ENCODE peak calls at places on chromosomes 12 and 14, in four cellular contexts. D is amygdala; Y is amniotic stem cell; S is stimulated activated CD8-positive, alpha-beta memory T cell treated with anti-CD3 and anti-CD28 coated beads, Interleukin-7, amount 100 ng/mL, for 48 hours. V is an unnamed sample.

GRCh38 chr12:524167-524951 is 64.6 kb downstream of the B4GALNT3 start:
- DNase-seq in D (no peak), Y (no peak), S (no peak), V (no peak)

GRCh38 chr14:36767603-36768281 is 106.1 kb downstream of the PAX9 start:
- DNase-seq in D (no peak), Y (no peak), S (no peak), V (no peak)

GRCh38 chr14:100872641-100873071 is 30.9 kb downstream of the RTL1 start:
- DNase-seq in D (no peak), Y (no peak), S (no peak), V (no peak)

GRCh38 chr12:110301065-110301806 is 20.2 kb downstream of the ATP2A2 start:
- DNase-seq in D (no peak), Y (no peak), S (no peak), V (no peak)

GRCh38 chr14:64663174-64663573 is 41.0 kb upstream of the PLEKHG3 start:
- DNase-seq in D (no peak), Y (no peak), S (no peak), V (no peak)

GRCh38 chr12:18079541-18080230 is 10.3 kb downstream of the RERGL start:
- DNase-seq in D (no peak), Y (no peak), S (no peak), V (no peak)

GRCh38 chr12:88029093-88029665 is at the start of gene C12orf50:
- DNase-seq in D (no peak), Y (no peak), S (no peak), V (no peak)

GRCh38 chr12:2287151-2287550 is 234.4 kb downstream of the CACNA1C start:
- DNase-seq in D (no peak), Y (no peak), S (no peak), V (no peak)

GRCh38 chr12:113230315-113231274 is 9.3 kb downstream of the TPCN1 start:
- DNase-seq in D (no peak), Y (no peak), S (no peak), V (no peak)

V was measured in skeletal muscle cell.